ENCODE peak calls at places on chromosomes 11 and 22, in four cellular contexts. J is bronchial epithelial cell, W is T follicular helper cell, F is MV-4-11. R is an unnamed sample.

GRCh38 chr22:42074153-42074750 is at the start of gene PHETA2:
- DNase-seq in J (no peak), F (no peak), W (peak; percentile 46), R (peak; percentile 43)

GRCh38 chr11:93248602-93249001 is 50.8 kb upstream of the SLC36A4 start:
- DNase-seq in W (no peak), F (no peak), J (peak; percentile 27), R (no peak)

GRCh38 chr22:20583471-20583922 is 76.1 kb downstream of the MED15 start:
- DNase-seq in F (no peak), J (no peak), W (no peak), R (no peak)

GRCh38 chr22:29205598-29206371 is at the start of gene EMID1:
- DNase-seq in W (no peak), F (no peak), J (no peak), R (no peak)

GRCh38 chr11:130160460-130161090 is 993 bp downstream of the ST14 start:
- DNase-seq in J (no peak), W (no peak), F (peak; percentile 74), R (no peak)

GRCh38 chr11:16191852-16192240 is 164.5 kb downstream of the SOX6 start:
- DNase-seq in F (no peak), J (no peak), W (no peak), R (no peak)

GRCh38 chr11:244376-244775 is 7.6 kb downstream of the PSMD13 start:
- DNase-seq in F (no peak), W (no peak), J (no peak), R (no peak)

GRCh38 chr11:119254239-119254638 is 48.1 kb downstream of the CBL start:
- DNase-seq in F (no peak), W (no peak), J (no peak), R (no peak)

GRCh38 chr22:37357471-37357870 is 69.8 kb downstream of the ELFN2 start:
- DNase-seq in J (no peak), W (no peak), F (no peak), R (no peak)

GRCh38 chr11:100629671-100630070 is 57.4 kb upstream of the ARHGAP42 start:
- DNase-seq in J (peak; percentile 48), F (no peak), W (no peak), R (no peak)

GRCh38 chr11:5749836-5750235 is 4.2 kb upstream of the OR52N4 start:
- DNase-seq in J (no peak), F (no peak), W (no peak), R (no peak)

GRCh38 chr11:119363874-119364590 is 17.5 kb downstream of the USP2 start:
- DNase-seq in F (peak; percentile 38), J (no peak), W (peak; percentile 48), R (peak; percentile 56)

GRCh38 chr11:33893711-33894401 is 2.0 kb upstream of the LMO2 start:
- DNase-seq in F (peak; percentile 100), W (peak; percentile 19), J (no peak), R (peak; percentile 10)

GRCh38 chr11:57434640-57435546 is 8.0 kb upstream of the SLC43A3 start:
- DNase-seq in W (no peak), J (peak; percentile 97), F (peak; percentile 92), R (no peak)

GRCh38 chr11:70555092-70555491 is 156.8 kb downstream of the CTTN start:
- DNase-seq in F (no peak), W (no peak), J (no peak), R (no peak)

GRCh38 chr22:45413013-45413367 is 409 bp downstream of the SMC1B start:
- DNase-seq in F (no peak), J (no peak), W (no peak), R (no peak)

GRCh38 chr11:77193915-77194830 is 66.1 kb downstream of the MYO7A start:
- DNase-seq in W (no peak), F (peak; percentile 50), J (no peak), R (no peak)

GRCh38 chr11:563066-563811 is 2.5 kb downstream of the RASSF7 start:
- DNase-seq in F (no peak), J (no peak), W (no peak), R (no peak)

GRCh38 chr11:61829806-61830205 is 1.7 kb downstream of the FADS2 start:
- DNase-seq in W (no peak), J (no peak), F (no peak), R (no peak)

GRCh38 chr22:24433868-24434471 is 6.6 kb downstream of the ADORA2A start:
- DNase-seq in J (peak; percentile 37), F (peak; percentile 86), W (no peak), R (no peak)

GRCh38 chr11:63573881-63574855 is 11.0 kb upstream of the PLAAT2 start:
- DNase-seq in J (peak; percentile 33), W (no peak), F (peak; percentile 90), R (no peak)

GRCh38 chr11:35683728-35684339 is 21.3 kb downstream of the TRIM44 start:
- DNase-seq in F (peak; percentile 89), J (peak; percentile 49), W (no peak), R (no peak)

GRCh38 chr11:95108159-95108611 is 18.5 kb downstream of the ENDOD1 start:
- DNase-seq in F (no peak), W (no peak), J (peak; percentile 86), R (no peak)

GRCh38 chr22:24938741-24939341 is 7.7 kb downstream of the LHFPL7 start:
- DNase-seq in J (peak; percentile 50), F (no peak), W (peak; percentile 7), R (no peak)

GRCh38 chr22:29071261-29072045 is 1.4 kb upstream of the KREMEN1 start:
- DNase-seq in W (no peak), F (no peak), J (peak; percentile 78), R (no peak)

GRCh38 chr11:2510626-2511402 is 66.0 kb downstream of the KCNQ1 start:
- DNase-seq in J (no peak), F (no peak), W (no peak), R (no peak)

GRCh38 chr11:94768602-94769511 is 701 bp downstream of the AMOTL1 start:
- DNase-seq in F (no peak), J (no peak), W (no peak), R (no peak)

GRCh38 chr11:10181811-10182210 is 112.2 kb downstream of the SBF2 start:
- DNase-seq in W (no peak), F (peak; percentile 3), J (peak; percentile 48), R (no peak)

GRCh38 chr11:74412733-74413359 is 14.6 kb upstream of the PGM2L1 start:
- DNase-seq in W (no peak), J (no peak), F (no peak), R (no peak)

GRCh38 chr11:115146425-115146824 is 357.8 kb downstream of the CADM1 start:
- DNase-seq in J (no peak), F (peak; percentile 83), W (no peak), R (no peak)